ENCODE peak calls at places on chromosomes 12 and 14, in seven cellular contexts. J is NCI-H2171; H is GM03348; C is nucleus accumbens; X is NCI-H774; L is stimulated activated CD8-positive, alpha-beta memory T cell treated with anti-CD3 and anti-CD28 coated beads, Interleukin-2, amount 100 ng/mL, for 1 hour; G is NCI-H146. Y is an unnamed sample.

GRCh38 chr14:24060984-24061913 is 9.4 kb downstream of the CARMIL3 start:
- DNase-seq in H (no peak), L (no peak), J (no peak), G (no peak), X (no peak), C (no peak), Y (no peak)

GRCh38 chr12:52581481-52581880 is 7.8 kb upstream of the KRT74 start:
- DNase-seq in X (no peak), H (peak; percentile 29), J (no peak), C (no peak), G (no peak), L (no peak), Y (no peak)

GRCh38 chr12:66409195-66409871 is 107.0 kb downstream of the HELB start:
- DNase-seq in C (no peak), X (peak; percentile 3), G (no peak), H (peak; percentile 32), L (no peak), J (peak; percentile 9), Y (no peak)

GRCh38 chr14:101035466-101036225 is 132.1 kb upstream of the RTL1 start:
- DNase-seq in C (no peak), H (no peak), X (no peak), L (no peak), J (peak; percentile 9), G (no peak), Y (no peak)

GRCh38 chr12:109580684-109581333 is 7.2 kb downstream of the MVK start:
- DNase-seq in C (no peak), G (no peak), L (no peak), H (no peak), J (peak; percentile 88), X (no peak), Y (no peak)

GRCh38 chr12:111767362-111768158 is 827 bp downstream of the ALDH2 start:
- DNase-seq in L (no peak), C (no peak), G (peak; percentile 43), H (peak; percentile 58), J (no peak), X (no peak), Y (no peak)

GRCh38 chr12:111091036-111091435 is 170.7 kb upstream of the MYL2 start:
- DNase-seq in J (no peak), C (no peak), L (no peak), X (no peak), G (no peak), H (no peak), Y (no peak)

GRCh38 chr12:25126086-25126485 is 68.9 kb downstream of the DNAI7 start:
- DNase-seq in G (no peak), J (no peak), L (no peak), C (no peak), H (no peak), X (no peak), Y (no peak)

GRCh38 chr14:98580131-98580678 is 691.8 kb downstream of the BCL11B start:
- DNase-seq in J (no peak), C (no peak), L (no peak), H (no peak), G (no peak), X (no peak), Y (no peak)

GRCh38 chr12:107484941-107485340 is 200.7 kb upstream of the PWP1 start:
- DNase-seq in C (no peak), X (no peak), L (no peak), H (no peak), G (no peak), J (no peak), Y (no peak)

GRCh38 chr12:105960319-105961076 is 178.3 kb downstream of the NUAK1 start:
- DNase-seq in H (no peak), L (no peak), J (no peak), G (no peak), X (peak; percentile 39), C (no peak), Y (no peak)

GRCh38 chr14:37056473-37056872 is 115.9 kb downstream of the SLC25A21 start:
- DNase-seq in X (no peak), C (no peak), L (no peak), J (no peak), H (peak; percentile 56), G (no peak), Y (no peak)

GRCh38 chr14:70000601-70001000 is 121.4 kb downstream of the SMOC1 start:
- DNase-seq in C (no peak), H (no peak), G (no peak), L (no peak), J (no peak), X (no peak), Y (no peak)

GRCh38 chr14:57889245-57889644 is 23.4 kb upstream of the SLC35F4 start:
- DNase-seq in C (no peak), X (no peak), H (no peak), L (no peak), J (no peak), G (no peak), Y (no peak)

GRCh38 chr12:108826115-108826806 is 31.1 kb downstream of the SSH1 start:
- DNase-seq in L (no peak), X (no peak), G (no peak), H (peak; percentile 84), C (no peak), J (peak; percentile 93), Y (no peak)

GRCh38 chr12:63882844-63883243 is 38.3 kb downstream of the SRGAP1 start:
- DNase-seq in G (peak; percentile 71), C (no peak), H (no peak), X (no peak), J (peak; percentile 88), L (no peak), Y (no peak)

GRCh38 chr14:97077253-97077653 is 280.1 kb downstream of the VRK1 start:
- DNase-seq in X (no peak), G (no peak), H (peak; percentile 70), J (no peak), C (no peak), L (no peak), Y (no peak)

GRCh38 chr14:99009875-99010274 is 262.1 kb downstream of the BCL11B start:
- DNase-seq in G (no peak), H (no peak), X (no peak), L (no peak), C (no peak), J (no peak), Y (no peak)

Y was measured in activated naive CD4-positive, alpha-beta T cell.